ENCODE peak calls at places on chromosomes 7 and 10, in five cellular contexts. A, C, U, T and V are unnamed samples.

GRCh38 chr10:5089869-5090268 is 4.3 kb upstream of the AKR1C3 start:
- DNase-seq in A (peak), C (peak), U (peak), T (peak), V (no peak)

GRCh38 chr7:3950249-3950648 is 649.2 kb downstream of the SDK1 start:
- DNase-seq in A (no peak), C (no peak), U (no peak), T (no peak), V (no peak)

GRCh38 chr10:28801869-28802268 is 124.5 kb downstream of the BAMBI start:
- DNase-seq in A (no peak), C (no peak), U (no peak), T (no peak), V (no peak)

GRCh38 chr7:46291601-46292150 is 370.6 kb upstream of the IGFBP3 start:
- DNase-seq in A (peak), C (peak), U (peak), T (peak), V (no peak)

GRCh38 chr10:16870331-16870730 is 53.1 kb upstream of the RSU1 start:
- DNase-seq in A (no peak), C (no peak), U (no peak), T (no peak), V (no peak)

GRCh38 chr10:15541376-15541775 is 170.3 kb upstream of the FAM171A1 start:
- DNase-seq in A (peak), C (peak), U (no peak), T (no peak), V (no peak)

GRCh38 chr10:50431118-50431517 is 179.8 kb upstream of the ASAH2 start:
- DNase-seq in A (peak), C (peak), U (no peak), T (peak), V (no peak)

GRCh38 chr7:30925117-30925516 is 13.5 kb downstream of the AQP1 start:
- DNase-seq in A (no peak), C (no peak), U (no peak), T (no peak), V (peak)

GRCh38 chr10:79444243-79445119 is 943 bp downstream of the ZCCHC24 start:
- DNase-seq in A (peak), C (peak), U (peak), T (peak), V (no peak)

GRCh38 chr10:104322416-104322782 is 15.9 kb downstream of the ITPRIP start:
- DNase-seq in A (no peak), C (no peak), U (peak), T (no peak), V (no peak)

GRCh38 chr10:101940916-101941315 is 97.3 kb upstream of the KCNIP2 start:
- DNase-seq in A (peak), C (peak), U (no peak), T (no peak), V (no peak)

GRCh38 chr7:156676263-156676662 is 35.7 kb downstream of the RNF32 start:
- DNase-seq in A (no peak), C (no peak), U (no peak), T (no peak), V (no peak)

GRCh38 chr10:93352638-93353383 is 129.3 kb downstream of the MYOF start:
- DNase-seq in A (peak), C (peak), U (peak), T (peak), V (no peak)

GRCh38 chr10:118903691-118904090 is 125.8 kb upstream of the NANOS1 start:
- DNase-seq in A (no peak), C (no peak), U (no peak), T (no peak), V (no peak)

GRCh38 chr7:102823715-102824114 is 74.9 kb downstream of the FAM185A start:
- DNase-seq in A (no peak), C (no peak), U (no peak), T (no peak), V (no peak)

GRCh38 chr10:21499910-21500577 is 25.4 kb downstream of the SKIDA1 start:
- DNase-seq in A (no peak), C (no peak), U (no peak), T (peak), V (no peak)

GRCh38 chr7:156999611-157000046 is 10.8 kb downstream of the MNX1 start:
- DNase-seq in A (no peak), C (no peak), U (no peak), T (no peak), V (no peak)

GRCh38 chr7:99949645-99950228 is 20.3 kb upstream of the GJC3 start:
- DNase-seq in A (peak), C (peak), U (peak), T (peak), V (no peak)

GRCh38 chr7:157432541-157432956 is 95.7 kb downstream of the DNAJB6 start:
- DNase-seq in A (peak), C (peak), U (no peak), T (peak), V (peak)

GRCh38 chr7:38299275-38299931 is 26.0 kb upstream of the TARP start:
- DNase-seq in A (no peak), C (no peak), U (no peak), T (no peak), V (no peak)

GRCh38 chr10:110822708-110823291 is 48.9 kb upstream of the PDCD4 start:
- DNase-seq in A (no peak), C (no peak), U (no peak), T (no peak), V (peak)

GRCh38 chr7:39949980-39950472 is at the start of gene CDK13:
- DNase-seq in A (peak), C (peak), U (peak), T (peak), V (peak)

GRCh38 chr10:119737827-119738226 is 12.0 kb downstream of the INPP5F start:
- DNase-seq in A (peak), C (peak), U (no peak), T (peak), V (no peak)

GRCh38 chr10:129840196-129840590 is 123.9 kb downstream of the EBF3 start:
- DNase-seq in A (no peak), C (no peak), U (no peak), T (no peak), V (no peak)

GRCh38 chr10:62733654-62734293 is 70.7 kb upstream of the ADO start:
- DNase-seq in A (no peak), C (no peak), U (no peak), T (no peak), V (no peak)
- H3K4me3 ChIP-seq in A (no peak), C (no peak), U (peak), T (no peak), V (no peak)

GRCh38 chr10:6350609-6351008 is 147.9 kb downstream of the PFKFB3 start:
- DNase-seq in A (no peak), C (no peak), U (peak), T (no peak), V (no peak)
- H3K4me3 ChIP-seq in A (no peak), C (no peak), U (no peak), T (no peak), V (no peak)

GRCh38 chr7:5694221-5694754 is 87.2 kb downstream of the RNF216 start:
- DNase-seq in A (peak), C (peak), U (peak), T (peak), V (no peak)

GRCh38 chr7:5693529-5693928 is 87.9 kb downstream of the RNF216 start:
- DNase-seq in A (peak), C (peak), U (peak), T (peak), V (no peak)

GRCh38 chr7:5691536-5692090 is 89.8 kb downstream of the RNF216 start:
- DNase-seq in A (no peak), C (peak), U (no peak), T (no peak), V (no peak)

GRCh38 chr7:5692112-5692844 is 89.2 kb downstream of the RNF216 start:
- DNase-seq in A (peak), C (peak), U (peak), T (peak), V (peak)

GRCh38 chr7:5692845-5693278 is 88.6 kb downstream of the RNF216 start:
- DNase-seq in A (peak), C (peak), U (peak), T (peak), V (no peak)
- H3K4me3 ChIP-seq in A (peak), C (peak), U (peak), T (peak), V (no peak)

GRCh38 chr10:14010083-14010551 is 320.6 kb downstream of the FRMD4A start:
- DNase-seq in A (peak), C (peak), U (peak), T (peak), V (no peak)
- H3K4me3 ChIP-seq in A (peak), C (peak), U (peak), T (peak), V (peak)

GRCh38 chr10:31136386-31136785 is 104.7 kb upstream of the ZNF438 start:
- DNase-seq in A (no peak), C (no peak), U (no peak), T (no peak), V (no peak)

GRCh38 chr10:31134303-31134928 is 102.8 kb upstream of the ZNF438 start:
- DNase-seq in A (peak), C (peak), U (peak), T (peak), V (no peak)

GRCh38 chr10:31133628-31134302 is 102.1 kb upstream of the ZNF438 start:
- DNase-seq in A (peak), C (peak), U (peak), T (peak), V (peak)

GRCh38 chr10:31132681-31133239 is 101.1 kb upstream of the ZNF438 start:
- DNase-seq in A (no peak), C (no peak), U (no peak), T (no peak), V (no peak)

DNA sequence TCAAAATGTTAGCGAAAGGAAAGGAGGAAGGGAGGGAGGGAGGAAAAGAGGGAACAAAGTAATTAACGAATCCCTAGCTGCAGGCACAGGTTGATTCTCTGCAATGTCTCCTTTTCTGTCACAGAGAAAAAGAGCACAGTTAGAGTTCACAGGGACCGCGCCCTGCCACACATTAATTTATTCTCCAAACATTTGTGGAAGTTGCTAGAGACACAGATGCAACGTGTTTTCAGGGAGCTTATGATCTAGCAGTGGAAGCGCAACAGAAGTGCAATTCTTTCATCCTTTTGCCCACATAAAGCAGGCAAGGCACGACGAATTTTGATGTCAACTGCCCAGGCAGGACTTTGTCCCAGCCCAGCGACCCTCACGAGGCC is 101.6 kb upstream of the ZNF438 start:
- DNase-seq in A (no peak), C (no peak), U (no peak), T (no peak), V (no peak)
- H3K4me3 ChIP-seq in A (no peak), C (no peak), U (peak), T (no peak), V (peak)

GRCh38 chr10:8055420-8056349 is 1.2 kb downstream of the GATA3 start:
- DNase-seq in A (no peak), C (no peak), U (no peak), T (no peak), V (no peak)
- H3K4me3 ChIP-seq in A (no peak), C (no peak), U (no peak), T (no peak), V (no peak)

GRCh38 chr7:2096692-2097380 is 135.9 kb downstream of the MAD1L1 start:
- DNase-seq in A (no peak), C (no peak), U (no peak), T (no peak), V (no peak)
- H3K4me3 ChIP-seq in A (no peak), C (no peak), U (no peak), T (no peak), V (no peak)